ENCODE peak calls at places on chromosomes 5 and 9, in ten cellular contexts. I, Z, G, P, T, O, Y, K, M and C are unnamed samples.

GRCh38 chr9:120892177-120892747 is 15.3 kb upstream of the PHF19 start:
- DNase-seq in M (no peak), K (no peak), O (no peak), P (peak), T (no peak), Y (no peak), G (no peak), I (no peak), Z (peak), C (no peak)

GRCh38 chr5:1644810-1645571 is 121.2 kb upstream of the LPCAT1 start:
- DNase-seq in I (peak), Z (peak), T (peak), P (peak), O (peak), K (peak), G (peak), Y (peak), M (peak), C (peak)

GRCh38 chr9:35562895-35563746 is 41.9 kb upstream of the TESK1 start:
- DNase-seq in I (peak), T (no peak), M (no peak), K (no peak), G (no peak), Y (no peak), Z (no peak), P (no peak), O (no peak), C (peak)

GRCh38 chr5:154646841-154647759 is 108.1 kb upstream of the LARP1 start:
- DNase-seq in G (peak), T (peak), P (no peak), I (peak), Y (peak), Z (peak), M (peak), K (no peak), O (peak), C (peak)

GRCh38 chr9:137227057-137227852 is at the start of gene RNF224:
- DNase-seq in G (peak), P (peak), M (peak), I (peak), T (peak), O (peak), Y (peak), K (peak), Z (peak), C (peak)

GRCh38 chr5:116068028-116068632 is 16.7 kb upstream of the COMMD10 start:
- DNase-seq in O (no peak), T (peak), M (no peak), Z (no peak), I (peak), Y (no peak), G (peak), P (peak), K (peak), C (peak)

GRCh38 chr5:142426129-142426641 is 101.4 kb upstream of the SPRY4 start:
- DNase-seq in K (peak), G (peak), P (peak), T (no peak), Y (no peak), M (peak), Z (peak), O (peak), I (no peak), C (no peak)

GRCh38 chr9:98427491-98427890 is 172.0 kb upstream of the TBC1D2 start:
- DNase-seq in K (no peak), Z (no peak), Y (no peak), T (no peak), O (no peak), I (no peak), G (no peak), P (no peak), M (no peak), C (no peak)

GRCh38 chr9:72445291-72446000 is 76.0 kb upstream of the TMC1 start:
- DNase-seq in P (no peak), M (no peak), I (no peak), Y (no peak), K (no peak), T (no peak), O (no peak), G (no peak), Z (no peak), C (no peak)

GRCh38 chr9:61667559-61668121 is 477.8 kb downstream of the SPATA31A7 start:
- DNase-seq in P (no peak), T (no peak), O (no peak), M (no peak), Y (no peak), G (no peak), K (no peak), I (no peak), Z (no peak), C (peak)

GRCh38 chr9:81244631-81245030 is 444.7 kb downstream of the TLE1 start:
- DNase-seq in T (no peak), G (no peak), I (no peak), K (no peak), P (no peak), Y (no peak), O (no peak), Z (no peak), M (no peak), C (no peak)

GRCh38 chr5:90803376-90803775 is 244.8 kb downstream of the ADGRV1 start:
- DNase-seq in O (no peak), K (no peak), I (no peak), P (no peak), M (no peak), Z (no peak), G (no peak), Y (no peak), T (no peak), C (no peak)

GRCh38 chr9:96344458-96345180 is 38.9 kb downstream of the SLC35D2 start:
- DNase-seq in Y (peak), O (peak), M (peak), G (no peak), T (peak), Z (no peak), K (no peak), I (peak), P (peak), C (peak)

GRCh38 chr5:128681096-128681495 is 143.1 kb upstream of the FBN2 start:
- DNase-seq in Z (no peak), T (no peak), G (no peak), P (no peak), M (no peak), O (no peak), K (no peak), I (no peak), Y (no peak), C (no peak)

GRCh38 chr5:16551628-16552027 is 65.2 kb downstream of the RETREG1 start:
- DNase-seq in O (no peak), Y (no peak), Z (no peak), I (no peak), P (no peak), K (no peak), T (no peak), M (no peak), G (no peak), C (no peak)

GRCh38 chr5:175689147-175689991 is 31.5 kb downstream of the HRH2 start:
- DNase-seq in T (no peak), K (no peak), G (no peak), P (no peak), I (no peak), Z (no peak), Y (no peak), M (peak), O (peak), C (no peak)

GRCh38 chr5:58455066-58455465 is 4.8 kb downstream of the PLK2 start:
- DNase-seq in P (no peak), Y (no peak), M (no peak), T (no peak), I (no peak), Z (no peak), O (no peak), K (no peak), G (no peak), C (no peak)

GRCh38 chr5:131394128-131394527 is 130.3 kb downstream of the CDC42SE2 start:
- DNase-seq in I (peak), Y (no peak), G (peak), T (no peak), O (no peak), M (no peak), Z (no peak), K (no peak), P (no peak), C (no peak)

GRCh38 chr5:33969572-33970452 is 14.7 kb downstream of the SLC45A2 start:
- DNase-seq in I (peak), G (no peak), O (no peak), Z (no peak), M (no peak), Y (peak), K (no peak), P (peak), T (peak), C (peak)

GRCh38 chr5:59617186-59617771 is 276.2 kb downstream of the PDE4D start:
- DNase-seq in T (peak), Y (no peak), I (peak), P (no peak), Z (no peak), K (no peak), M (no peak), G (no peak), O (no peak), C (no peak)

GRCh38 chr5:140214831-140215230 is 39.8 kb downstream of the CYSTM1 start:
- DNase-seq in T (no peak), Z (no peak), I (peak), K (no peak), O (peak), P (no peak), G (no peak), M (no peak), Y (no peak), C (no peak)

GRCh38 chr5:14424011-14424685 is 157.4 kb upstream of the OTULINL start:
- DNase-seq in Z (no peak), P (no peak), Y (no peak), T (no peak), G (no peak), I (no peak), K (no peak), O (no peak), M (no peak), C (no peak)

GRCh38 chr5:69526660-69527059 is 33.3 kb upstream of the GTF2H2C start:
- DNase-seq in K (no peak), Y (no peak), I (no peak), Z (no peak), G (no peak), O (no peak), P (no peak), M (no peak), T (no peak), C (no peak)

GRCh38 chr9:130845901-130846381 is 10.9 kb downstream of the ABL1 start:
- DNase-seq in G (no peak), Y (no peak), I (peak), K (no peak), O (no peak), M (no peak), T (no peak), P (no peak), Z (no peak), C (no peak)

GRCh38 chr5:174425271-174425963 is 299.0 kb upstream of the MSX2 start:
- DNase-seq in T (no peak), Y (no peak), M (no peak), O (no peak), G (no peak), Z (no peak), I (peak), K (no peak), P (no peak), C (peak)

GRCh38 chr9:104780796-104781395 is 17.0 kb downstream of the NIPSNAP3B start:
- DNase-seq in O (no peak), I (peak), K (no peak), Z (no peak), M (no peak), P (no peak), G (no peak), Y (no peak), T (no peak), C (no peak)

GRCh38 chr9:12935714-12936113 is 160.9 kb downstream of the LURAP1L start:
- DNase-seq in Z (no peak), G (no peak), T (no peak), I (peak), P (no peak), K (no peak), O (no peak), Y (no peak), M (no peak), C (no peak)

GRCh38 chr5:143466632-143467031 is 63.1 kb upstream of the NR3C1 start:
- DNase-seq in M (no peak), G (no peak), O (no peak), Y (no peak), I (no peak), T (no peak), K (no peak), P (no peak), Z (no peak), C (no peak)

GRCh38 chr9:2939368-2939767 is 95.5 kb upstream of the PUM3 start:
- DNase-seq in P (no peak), G (no peak), Y (no peak), K (no peak), T (no peak), Z (no peak), I (no peak), O (no peak), M (no peak), C (no peak)

GRCh38 chr5:90111354-90112070 is 298.0 kb downstream of the CETN3 start:
- DNase-seq in I (peak), O (no peak), Y (no peak), M (no peak), G (no peak), T (no peak), P (no peak), K (no peak), Z (no peak), C (no peak)

GRCh38 chr5:131991593-131992324 is 19.7 kb downstream of the ACSL6 start:
- DNase-seq in M (no peak), G (no peak), P (no peak), K (no peak), T (no peak), Y (no peak), Z (no peak), O (no peak), I (no peak), C (no peak)

GRCh38 chr9:121945849-121946248 is 147.3 kb downstream of the TTLL11 start:
- DNase-seq in Z (no peak), T (no peak), O (no peak), K (no peak), I (peak), P (no peak), Y (no peak), M (no peak), G (no peak), C (no peak)